ENCODE peak calls at places on chromosomes 6 and 20, in five cellular contexts. G is HCT116, P is hepatocyte, C is BJ, L is HepG2. J is an unnamed sample.

GRCh38 chr6:160789263-160790027 is 87.4 kb downstream of the PLG start:
- DNase-seq in G (no peak), P (no peak), L (no peak), C (no peak), J (no peak)

GRCh38 chr6:167904791-167905190 is 78.1 kb downstream of the AFDN start:
- DNase-seq in C (no peak), G (no peak), P (no peak), L (no peak), J (no peak)

GRCh38 chr6:99603421-99604160 is 3.0 kb upstream of the PRDM13 start:
- DNase-seq in G (no peak), P (peak; percentile 62), L (no peak), C (no peak), J (no peak)

GRCh38 chr6:128888444-128889175 is 5.7 kb downstream of the LAMA2 start:
- DNase-seq in G (no peak), P (no peak), L (no peak), C (no peak), J (no peak)

GRCh38 chr6:44554901-44555300 is 167.4 kb downstream of the CDC5L start:
- DNase-seq in L (no peak), P (no peak), C (no peak), G (no peak), J (no peak)

GRCh38 chr20:13262701-13263335 is 41.7 kb downstream of the ISM1 start:
- DNase-seq in G (no peak), C (no peak), P (peak; percentile 29), L (no peak), J (no peak)

GRCh38 chr20:44966030-44966961 is at the start of gene STK4:
- DNase-seq in P (peak; percentile 98), L (peak; percentile 96), C (peak; percentile 57), G (peak; percentile 86), J (peak; percentile 95)

GRCh38 chr6:140602431-140602836 is 1228.0 kb upstream of the CITED2 start:
- DNase-seq in P (no peak), C (no peak), L (no peak), G (no peak), J (no peak)

GRCh38 chr6:10478187-10479040 is 42.7 kb upstream of the GCNT2 start:
- DNase-seq in P (peak; percentile 61), C (no peak), L (peak; percentile 58), G (peak; percentile 41), J (no peak)

GRCh38 chr6:100504786-100505737 is 40.3 kb upstream of the SIM1 start:
- DNase-seq in L (no peak), C (peak; percentile 66), P (peak; percentile 11), G (peak; percentile 31), J (no peak)

GRCh38 chr6:16243055-16243454 is 4.7 kb downstream of the GMPR start:
- DNase-seq in C (peak; percentile 28), P (no peak), L (no peak), G (no peak), J (no peak)

GRCh38 chr20:32454164-32455145 is 96.3 kb downstream of the ASXL1 start:
- DNase-seq in G (no peak), P (no peak), L (no peak), C (no peak), J (no peak)

GRCh38 chr20:35307666-35308653 is 15.7 kb upstream of the FAM83C start:
- DNase-seq in L (no peak), C (peak; percentile 49), P (no peak), G (no peak), J (no peak)

GRCh38 chr20:31392836-31393235 is 2.4 kb upstream of the DEFB119 start:
- DNase-seq in C (no peak), L (no peak), G (no peak), P (no peak), J (no peak)

DNA sequence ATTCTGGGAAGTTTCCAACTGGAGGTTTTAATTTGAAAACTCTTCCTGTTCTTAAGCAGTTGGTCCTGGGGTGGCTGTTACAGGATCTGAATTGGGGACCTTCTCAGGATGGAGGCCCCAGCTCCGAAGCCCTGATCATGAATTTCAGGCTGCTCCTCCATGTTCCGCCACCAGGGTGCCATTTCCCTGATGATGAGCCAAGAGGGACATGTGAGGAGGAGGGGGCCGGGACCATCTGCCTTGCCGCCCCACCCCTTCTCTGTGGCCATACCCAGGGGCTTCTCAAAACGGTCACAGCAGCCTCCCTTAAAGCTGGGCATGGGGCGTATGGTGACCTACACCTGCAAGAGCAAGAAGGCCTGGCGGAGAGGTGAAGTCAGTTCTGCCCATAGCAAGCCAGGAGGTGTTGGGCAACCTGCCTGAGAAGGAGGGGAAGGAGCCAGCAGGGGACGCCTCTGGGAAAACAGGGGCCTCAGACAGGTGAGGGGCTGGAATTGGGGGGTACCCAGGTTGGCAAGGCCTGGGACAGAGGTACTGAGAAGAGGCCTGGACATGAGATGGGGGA is 3.6 kb upstream of the BAK1 start:
- DNase-seq in C (no peak), G (no peak), L (peak; percentile 40), P (no peak), J (no peak)
- TF ChIP-seq CTCF in C (peak; percentile 43), G (no peak), L (peak; percentile 51), P (no peak), J (no peak)

DNA sequence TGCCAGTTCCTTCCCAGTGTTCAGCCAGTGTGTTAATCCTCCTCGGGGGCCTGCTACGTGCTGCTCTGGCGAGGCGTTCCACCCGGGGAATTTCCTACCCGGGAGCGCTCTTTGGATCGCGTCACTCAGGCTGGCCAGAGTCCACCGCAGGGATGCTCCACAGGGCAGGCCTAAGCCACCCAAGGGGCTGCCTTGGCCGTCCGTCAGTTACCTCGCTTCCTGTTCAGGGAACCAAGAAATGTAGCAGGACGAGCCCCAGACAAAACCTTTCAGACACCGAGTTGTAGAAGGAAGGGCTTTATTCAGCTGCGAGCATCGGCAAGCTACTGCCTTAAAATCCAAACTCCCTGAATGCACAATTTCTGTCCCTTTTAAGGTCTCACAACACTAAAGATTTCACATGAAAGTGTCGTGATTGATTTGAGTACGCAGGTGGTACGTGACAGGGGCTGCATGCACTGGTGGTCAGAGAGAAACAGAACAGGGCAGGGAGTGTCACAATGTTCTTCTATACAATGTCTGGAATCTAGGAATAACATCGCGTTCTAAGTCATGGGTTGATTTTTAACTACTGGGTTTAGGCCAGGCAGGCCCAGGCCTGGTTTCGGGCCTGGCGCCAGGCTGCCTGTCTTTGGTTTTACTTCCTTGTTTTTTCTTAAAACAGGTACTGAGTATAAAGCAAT is 15.7 kb upstream of the POU5F1 start:
- DNase-seq in P (no peak), G (no peak), L (peak; percentile 75), C (no peak), J (no peak)
- H3K4me3 ChIP-seq in P (no peak overlapping the region), G (no peak overlapping the region), L (peak overlapping the region; percentile 70), C (no peak overlapping the region), J (no peak overlapping the region)

GRCh38 chr6:109188115-109188411 is 92.8 kb downstream of the CEP57L1 start:
- DNase-seq in P (no peak), L (no peak), C (no peak), G (no peak), J (no peak)
- TF ChIP-seq CTCF in P (no peak), L (no peak), C (no peak), G (peak; percentile 1), J (no peak)

GRCh38 chr6:156280131-156280530 is 497.0 kb upstream of the ARID1B start:
- DNase-seq in L (no peak), P (no peak), G (no peak), C (no peak), J (no peak)
- H3K4me3 ChIP-seq in L (no peak overlapping the region), P (no peak overlapping the region), G (no peak overlapping the region), C (no peak overlapping the region), J (no peak overlapping the region)

DNA sequence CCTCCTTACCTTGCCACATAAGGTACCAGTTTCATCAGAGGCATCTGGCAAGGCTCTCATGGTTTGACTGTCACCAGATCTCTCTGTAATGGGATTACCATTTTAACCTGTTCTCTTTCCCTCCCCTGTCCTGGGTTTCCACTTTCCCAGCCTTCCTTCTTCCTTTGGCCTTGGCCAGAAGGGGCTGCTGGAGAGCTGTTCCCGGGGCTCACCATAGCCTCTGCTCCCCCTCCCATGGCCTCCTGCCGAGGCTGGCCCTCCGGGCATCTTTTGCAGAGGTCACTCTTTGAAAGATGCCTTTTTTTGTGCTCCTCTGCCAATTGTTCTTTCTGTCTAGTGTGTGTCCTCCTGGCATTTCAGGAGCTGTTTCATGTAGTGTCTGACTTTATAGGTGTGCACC is 100.7 kb upstream of the SCP2D1 start:
- DNase-seq in P (no peak), C (no peak), G (no peak), L (no peak), J (no peak)
- TF ChIP-seq CTCF in P (no peak), C (no peak), G (no peak), L (no peak), J (no peak)

GRCh38 chr20:47309806-47310426 is 46.6 kb downstream of the ZMYND8 start:
- DNase-seq in C (no peak), P (no peak), G (no peak), L (no peak), J (no peak)
- H3K4me3 ChIP-seq in C (no peak overlapping the region), P (no peak overlapping the region), G (no peak overlapping the region), L (no peak overlapping the region), J (no peak overlapping the region)

DNA sequence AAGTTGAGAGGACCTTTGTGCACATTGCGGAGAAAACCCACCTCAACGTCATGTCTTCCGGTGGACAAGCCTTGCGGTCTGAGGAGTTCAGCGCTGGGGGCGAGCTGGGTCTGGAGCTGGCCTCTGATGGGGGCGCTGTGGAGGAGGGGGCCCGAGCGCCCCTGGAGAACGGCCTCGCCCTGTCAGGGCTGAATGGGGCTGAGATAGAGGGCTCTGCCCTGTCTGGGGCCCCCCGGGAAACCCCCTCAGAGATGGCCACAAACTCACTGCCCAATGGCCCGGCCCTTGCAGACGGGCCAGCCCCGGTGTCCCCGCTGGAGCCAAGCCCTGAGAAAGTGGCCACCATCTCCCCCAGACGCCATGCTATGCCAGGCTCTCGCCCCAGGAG is 14.6 kb upstream of the SLC22A7 start:
- DNase-seq in G (no peak), C (no peak), L (no peak), P (no peak), J (no peak)
- TF ChIP-seq CTCF in G (no peak), C (no peak), L (no peak), P (no peak), J (no peak)

DNA sequence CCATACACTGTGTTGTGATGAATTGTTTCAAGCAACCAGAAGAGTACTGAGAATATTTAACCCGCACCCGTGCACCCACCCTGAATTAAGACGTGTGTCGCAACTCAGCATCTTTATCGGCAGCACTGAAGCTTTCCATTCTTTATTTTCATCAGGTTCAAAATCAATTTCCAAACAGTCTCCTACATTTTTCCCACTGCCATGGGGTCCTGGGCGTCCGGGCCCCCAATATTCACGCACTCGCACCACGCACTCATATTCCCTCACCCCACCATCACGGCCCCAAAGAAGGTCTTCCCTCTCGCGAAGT is 1.8 kb downstream of the LTB start:
- DNase-seq in G (no peak), P (no peak), C (no peak), L (no peak), J (no peak)
- H3K4me3 ChIP-seq in G (peak overlapping the region; percentile 65), P (peak overlapping the region; percentile 91), C (peak overlapping the region; percentile 75), L (peak overlapping the region; percentile 88), J (peak overlapping the region; percentile 55)

GRCh38 chr6:25601797-25602679 is 50.0 kb upstream of the SCGN start:
- DNase-seq in G (peak; percentile 28), C (peak; percentile 16), L (peak; percentile 60), P (peak; percentile 72), J (no peak)
- TF ChIP-seq CTCF in G (peak; percentile 67), C (peak; percentile 42), L (peak; percentile 66), P (peak; percentile 67), J (peak; percentile 11)